ENCODE peak calls at places on chromosomes 4 and X, in ten cellular contexts. Y is fibroblast of pulmonary artery; S is GM12865; J is stimulated activated CD4-positive, alpha-beta T cell treated with anti-CD3 and anti-CD28 coated beads, Interleukin-12 subunit alpha, Interleukin-12 subunit beta, amount 100 ng/mL, for 24 hours; K is globus pallidus; Z is fibroblast of mammary gland; A is foreskin fibroblast; H is HS-5; F is astrocyte of the cerebellum; P is left ventricle myocardium inferior. O is an unnamed sample.

GRCh38 chrX:112846114-112846513 is 5.5 kb upstream of the AMOT start:
- DNase-seq in J (no peak), P (no peak), S (no peak), F (no peak), Y (no peak), K (no peak), Z (no peak), A (no peak), H (no peak), O (no peak)

GRCh38 chrX:100297732-100298131 is 112.3 kb downstream of the PCDH19 start:
- DNase-seq in K (no peak), J (no peak), Z (no peak), S (no peak), Y (no peak), P (no peak), A (no peak), H (no peak), F (no peak), O (no peak)

GRCh38 chr4:174523003-174523693 is 860 bp upstream of the HPGD start:
- DNase-seq in F (no peak), P (no peak), A (no peak), Z (peak; percentile 37), H (no peak), J (no peak), Y (no peak), S (no peak), K (peak; percentile 1), O (no peak)

GRCh38 chr4:163167333-163167626 is 590 bp upstream of the NAF1 start:
- DNase-seq in P (no peak), H (no peak), F (no peak), J (no peak), A (no peak), S (peak; percentile 21), Z (peak; percentile 46), Y (peak; percentile 44), K (peak; percentile 12), O (no peak)

GRCh38 chrX:122835886-122836285 is 348.2 kb upstream of the GRIA3 start:
- DNase-seq in A (no peak), K (no peak), Y (no peak), Z (peak; percentile 11), P (no peak), F (no peak), J (no peak), H (no peak), S (no peak), O (no peak)

GRCh38 chr4:24557036-24558022 is 27.0 kb downstream of the DHX15 start:
- DNase-seq in A (no peak), Y (no peak), S (no peak), Z (peak; percentile 42), P (no peak), F (no peak), J (no peak), H (no peak), K (no peak), O (no peak)

GRCh38 chrX:123884809-123885408 is 25.1 kb downstream of the XIAP start:
- DNase-seq in H (no peak), S (peak; percentile 65), A (no peak), K (peak; percentile 25), Z (peak; percentile 63), Y (peak; percentile 69), F (peak; percentile 29), P (no peak), J (no peak), O (peak; percentile 21)

GRCh38 chrX:127519323-127519722 is 532.9 kb downstream of the ACTRT1 start:
- DNase-seq in S (no peak), P (no peak), H (no peak), K (no peak), F (no peak), J (no peak), Z (no peak), Y (no peak), A (no peak), O (no peak)

GRCh38 chrX:17613979-17614572 is 123.2 kb upstream of the SCML1 start:
- DNase-seq in K (no peak), Z (peak; percentile 4), S (peak; percentile 61), P (no peak), H (no peak), F (peak; percentile 82), Y (no peak), J (no peak), A (no peak), O (peak; percentile 45)

GRCh38 chr4:39892988-39893692 is 84.6 kb downstream of the PDS5A start:
- DNase-seq in S (no peak), Y (no peak), A (no peak), K (no peak), P (no peak), H (no peak), Z (no peak), J (no peak), F (no peak), O (no peak)

GRCh38 chr4:174993916-174994315 is 75.8 kb downstream of the ADAM29 start:
- DNase-seq in K (no peak), Y (no peak), H (no peak), Z (no peak), F (no peak), A (no peak), J (no peak), P (no peak), S (no peak), O (no peak)

GRCh38 chr4:94744830-94745229 is 12.9 kb upstream of the BMPR1B start:
- DNase-seq in A (no peak), P (no peak), S (no peak), Y (no peak), F (no peak), Z (no peak), H (no peak), J (no peak), K (no peak), O (no peak)

GRCh38 chr4:169791527-169792156 is 33.9 kb upstream of the HPF1 start:
- DNase-seq in A (peak; percentile 42), F (peak; percentile 43), P (no peak), S (peak; percentile 3), J (no peak), K (peak; percentile 82), Z (peak; percentile 70), H (peak; percentile 59), Y (peak; percentile 65), O (peak; percentile 4)

GRCh38 chrX:64265265-64265664 is 34.9 kb upstream of the ASB12 start:
- DNase-seq in Y (no peak), F (no peak), A (no peak), S (no peak), K (no peak), Z (no peak), H (no peak), P (no peak), J (no peak), O (no peak)

GRCh38 chr4:56360071-56360470 is 27.2 kb downstream of the AASDH start:
- DNase-seq in F (no peak), K (no peak), Z (peak; percentile 46), J (no peak), A (no peak), P (no peak), Y (peak; percentile 13), S (no peak), H (no peak), O (no peak)

GRCh38 chr4:66169341-66169740 is 499.1 kb upstream of the EPHA5 start:
- DNase-seq in P (no peak), Y (peak; percentile 55), K (no peak), F (peak; percentile 24), H (no peak), J (no peak), A (no peak), S (no peak), Z (peak; percentile 20), O (no peak)

GRCh38 chr4:84901173-84901572 is 65.3 kb downstream of the WDFY3 start:
- DNase-seq in J (no peak), A (no peak), Y (no peak), H (no peak), P (no peak), Z (no peak), F (no peak), K (no peak), S (no peak), O (no peak)

GRCh38 chrX:106728337-106728736 is 1.8 kb downstream of the RNF128 start:
- DNase-seq in Z (no peak), J (no peak), H (no peak), Y (no peak), A (no peak), S (no peak), F (no peak), P (no peak), K (no peak), O (no peak)

GRCh38 chrX:136318895-136319597 is 18.3 kb downstream of the ADGRG4 start:
- DNase-seq in Z (no peak), Y (no peak), H (no peak), S (no peak), P (no peak), K (no peak), J (no peak), A (no peak), F (no peak), O (no peak)

GRCh38 chrX:10239611-10240064 is 82.9 kb downstream of the CLCN4 start:
- DNase-seq in A (peak; percentile 73), P (no peak), K (no peak), J (no peak), Y (no peak), S (no peak), Z (peak; percentile 83), F (no peak), H (peak; percentile 47), O (no peak)

GRCh38 chr4:116702949-116703348 is 382.4 kb downstream of the TRAM1L1 start:
- DNase-seq in Y (no peak), H (no peak), S (peak; percentile 28), F (no peak), P (no peak), J (no peak), Z (no peak), K (no peak), A (no peak), O (no peak)

GRCh38 chr4:120960868-120961267 is 38.3 kb upstream of the PRDM5 start:
- DNase-seq in K (no peak), Z (no peak), F (no peak), Y (no peak), A (no peak), P (no peak), S (no peak), J (no peak), H (no peak), O (no peak)

GRCh38 chr4:163111588-163111987 is 55.1 kb downstream of the NAF1 start:
- DNase-seq in Y (peak; percentile 42), H (no peak), J (no peak), F (no peak), K (no peak), Z (peak; percentile 31), A (no peak), P (no peak), S (no peak), O (no peak)

GRCh38 chr4:153241970-153242847 is 38.0 kb downstream of the TRIM2 start:
- DNase-seq in P (no peak), Z (no peak), Y (no peak), F (no peak), S (no peak), K (no peak), H (no peak), J (no peak), A (no peak), O (no peak)

GRCh38 chrX:112819013-112819635 is 21.5 kb downstream of the AMOT start:
- DNase-seq in A (peak; percentile 44), H (no peak), P (no peak), K (no peak), S (no peak), Z (peak; percentile 76), F (peak; percentile 87), Y (peak; percentile 63), J (no peak), O (no peak)

O was measured in NCI-H2029.